ENCODE peak calls at places on chromosomes 3 and 15, in six cellular contexts. R is IMR-90, I is brain microvascular endothelial cell, N is AG09319, Y is choroid plexus epithelial cell, J is progenitor cell of endocrine pancreas. A is an unnamed sample.

GRCh38 chr3:157115069-157116006 is 44.6 kb downstream of the CCNL1 start:
- DNase-seq in R (peak; percentile 38), I (peak; percentile 21), Y (no peak), N (no peak), J (no peak), A (no peak)

GRCh38 chr3:141242035-141242721 is 10.6 kb downstream of the PXYLP1 start:
- DNase-seq in R (no peak), J (no peak), N (no peak), I (no peak), Y (no peak), A (no peak)

GRCh38 chr15:73550190-73550589 is 83.0 kb downstream of the NPTN start:
- DNase-seq in I (no peak), R (no peak), N (no peak), Y (no peak), J (no peak), A (no peak)

GRCh38 chr3:177599331-177599730 is 402.0 kb upstream of the TBL1XR1 start:
- DNase-seq in J (no peak), N (no peak), R (no peak), Y (no peak), I (no peak), A (no peak)

GRCh38 chr3:73542127-73542526 is 82.6 kb downstream of the PDZRN3 start:
- DNase-seq in N (no peak), I (no peak), R (no peak), Y (no peak), J (no peak), A (no peak)

GRCh38 chr3:138687236-138687635 is 78.7 kb downstream of the FAIM start:
- DNase-seq in N (no peak), R (peak; percentile 65), I (peak; percentile 11), J (no peak), Y (no peak), A (no peak)

GRCh38 chr15:66108483-66109270 is 144.9 kb downstream of the MEGF11 start:
- DNase-seq in J (no peak), I (no peak), R (no peak), N (no peak), Y (no peak), A (peak; percentile 86)

GRCh38 chr3:76096036-76096435 is 310.7 kb upstream of the ZNF717 start:
- DNase-seq in I (peak; percentile 34), J (no peak), R (peak; percentile 23), Y (peak; percentile 79), N (no peak), A (no peak)

GRCh38 chr15:82862886-82863285 is 53.5 kb downstream of the WHAMM start:
- DNase-seq in N (no peak), Y (no peak), J (no peak), R (no peak), I (no peak), A (no peak)

GRCh38 chr3:52787246-52787645 is 7.3 kb upstream of the ITIH3 start:
- DNase-seq in Y (no peak), R (no peak), J (no peak), I (no peak), N (no peak), A (no peak)

GRCh38 chr3:108486910-108487309 is 23.5 kb downstream of the MYH15 start:
- DNase-seq in J (no peak), Y (peak; percentile 80), I (peak; percentile 72), N (no peak), R (peak; percentile 71), A (no peak)

GRCh38 chr3:121998588-121999473 is 23.2 kb downstream of the ILDR1 start:
- DNase-seq in I (no peak), N (no peak), R (no peak), J (no peak), Y (peak; percentile 23), A (no peak)

GRCh38 chr3:138114988-138115971 is at the start of gene DZIP1L:
- DNase-seq in R (peak; percentile 70), Y (peak; percentile 64), J (peak; percentile 65), I (peak; percentile 63), N (peak; percentile 38), A (peak; percentile 28)

GRCh38 chr15:29511663-29512062 is 242.0 kb upstream of the NSMCE3 start:
- DNase-seq in J (no peak), I (no peak), R (no peak), Y (no peak), N (no peak), A (no peak)

GRCh38 chr3:186609247-186609868 is 3.5 kb upstream of the AHSG start:
- DNase-seq in R (no peak), Y (peak; percentile 35), I (peak; percentile 15), J (no peak), N (no peak), A (no peak)

GRCh38 chr15:63502137-63502801 is 2.1 kb upstream of the USP3 start:
- DNase-seq in Y (peak; percentile 81), I (no peak), N (no peak), J (no peak), R (peak; percentile 44), A (no peak)

GRCh38 chr3:38137615-38138346 is 680 bp upstream of the MYD88 start:
- DNase-seq in I (no peak), N (no peak), Y (peak; percentile 12), J (no peak), R (no peak), A (no peak)

GRCh38 chr3:70999730-71000129 is 583.8 kb downstream of the FOXP1 start:
- DNase-seq in N (peak; percentile 34), I (peak; percentile 78), J (no peak), Y (peak; percentile 90), R (peak; percentile 82), A (no peak)

GRCh38 chr3:98602078-98602678 is 8.8 kb upstream of the CPOX start:
- DNase-seq in Y (peak; percentile 87), N (no peak), J (no peak), I (peak; percentile 72), R (peak; percentile 76), A (no peak)

GRCh38 chr15:60844431-60845174 is 365.7 kb upstream of the ICE2 start:
- DNase-seq in J (no peak), I (no peak), N (no peak), Y (no peak), R (no peak), A (no peak)

GRCh38 chr3:148790841-148791240 is 36.8 kb upstream of the CPB1 start:
- DNase-seq in R (no peak), J (no peak), Y (peak; percentile 54), N (no peak), I (no peak), A (no peak)

GRCh38 chr3:144843099-144843498 is 871.5 kb downstream of the DIPK2A start:
- DNase-seq in R (no peak), I (no peak), Y (peak; percentile 53), N (no peak), J (no peak), A (no peak)
- TF ChIP-seq CTCF in R (no peak), I (peak; percentile 48), Y (peak; percentile 67), N (peak; percentile 15), J (no peak), A (no peak)

GRCh38 chr3:17181413-17181907 is 296.7 kb downstream of the PLCL2 start:
- DNase-seq in Y (no peak), J (no peak), R (no peak), N (no peak), I (no peak), A (no peak)

GRCh38 chr3:17182158-17182557 is 297.4 kb downstream of the PLCL2 start:
- DNase-seq in I (no peak), R (no peak), Y (no peak), J (no peak), N (no peak), A (no peak)

GRCh38 chr3:17179381-17180205 is 294.8 kb downstream of the PLCL2 start:
- DNase-seq in N (no peak), J (no peak), R (peak; percentile 13), Y (peak; percentile 20), I (peak; percentile 61), A (no peak)

GRCh38 chr3:17175187-17175839 is 290.6 kb downstream of the PLCL2 start:
- DNase-seq in J (no peak), R (peak; percentile 80), Y (peak; percentile 88), N (peak; percentile 44), I (peak; percentile 43), A (no peak)

DNA sequence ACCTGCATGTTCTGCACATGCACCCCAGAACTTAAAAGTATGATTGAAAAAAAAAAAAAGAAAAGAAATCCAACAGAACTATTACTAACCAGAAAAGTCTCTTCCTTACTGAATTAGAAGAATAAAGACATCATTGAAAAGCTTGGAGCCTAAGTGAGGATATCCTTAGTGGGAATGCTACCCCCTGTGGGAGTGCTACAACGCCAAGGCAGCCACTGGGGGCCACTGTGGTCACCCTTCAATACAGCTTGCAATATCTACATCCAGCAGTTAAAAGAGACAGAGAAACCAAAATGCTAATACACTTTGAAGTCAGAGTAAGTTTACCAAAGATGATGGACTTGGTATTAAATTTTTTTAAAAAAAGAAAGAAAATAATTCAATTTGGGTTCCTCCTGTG is 292.0 kb downstream of the PLCL2 start:
- DNase-seq in I (no peak), R (no peak), Y (no peak), J (no peak), N (no peak), A (no peak)
- TF ChIP-seq CTCF in I (peak; percentile 36), R (no peak), Y (peak; percentile 31), J (no peak), N (no peak), A (no peak)

DNA sequence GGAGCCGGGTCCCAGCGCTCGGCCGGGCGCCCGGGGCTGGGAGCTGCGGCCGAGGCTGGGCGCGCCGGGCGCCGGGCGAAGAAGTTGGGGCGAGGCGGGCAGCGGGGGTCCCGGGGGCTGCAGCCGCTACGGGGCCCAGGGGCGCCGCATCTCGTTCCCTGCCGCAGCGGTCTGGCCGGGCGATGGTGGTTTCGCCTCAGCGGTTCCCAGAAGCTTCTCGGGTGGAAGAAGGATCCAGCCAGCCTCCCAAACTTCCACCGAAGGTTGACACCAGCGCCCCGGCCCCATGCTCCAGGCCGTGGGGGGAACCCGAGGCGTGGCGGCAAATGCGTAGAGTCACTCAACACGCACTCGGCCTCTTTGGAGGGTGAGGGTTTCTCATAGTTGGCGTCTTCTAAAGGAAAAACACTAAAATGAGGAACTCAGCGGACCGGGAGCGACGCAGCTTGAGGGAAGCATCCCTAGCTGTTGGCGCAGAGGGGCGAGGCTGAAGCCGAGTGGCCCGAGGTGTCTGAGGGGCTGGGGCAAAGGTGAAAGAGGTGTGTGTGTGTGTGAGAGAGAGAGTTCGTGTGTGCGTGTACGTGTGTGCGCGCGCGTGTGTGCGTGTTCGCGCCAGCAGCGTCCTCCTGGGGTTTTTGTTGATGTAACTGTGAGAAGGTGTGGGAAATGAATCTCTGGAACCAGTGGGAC is 943 bp downstream of the BOC start:
- DNase-seq in I (no peak), N (no peak), Y (peak; percentile 17), J (no peak), R (no peak), A (no peak)
- TF ChIP-seq CTCF in I (no peak), N (no peak), Y (no peak), J (no peak), R (no peak), A (no peak)

DNA sequence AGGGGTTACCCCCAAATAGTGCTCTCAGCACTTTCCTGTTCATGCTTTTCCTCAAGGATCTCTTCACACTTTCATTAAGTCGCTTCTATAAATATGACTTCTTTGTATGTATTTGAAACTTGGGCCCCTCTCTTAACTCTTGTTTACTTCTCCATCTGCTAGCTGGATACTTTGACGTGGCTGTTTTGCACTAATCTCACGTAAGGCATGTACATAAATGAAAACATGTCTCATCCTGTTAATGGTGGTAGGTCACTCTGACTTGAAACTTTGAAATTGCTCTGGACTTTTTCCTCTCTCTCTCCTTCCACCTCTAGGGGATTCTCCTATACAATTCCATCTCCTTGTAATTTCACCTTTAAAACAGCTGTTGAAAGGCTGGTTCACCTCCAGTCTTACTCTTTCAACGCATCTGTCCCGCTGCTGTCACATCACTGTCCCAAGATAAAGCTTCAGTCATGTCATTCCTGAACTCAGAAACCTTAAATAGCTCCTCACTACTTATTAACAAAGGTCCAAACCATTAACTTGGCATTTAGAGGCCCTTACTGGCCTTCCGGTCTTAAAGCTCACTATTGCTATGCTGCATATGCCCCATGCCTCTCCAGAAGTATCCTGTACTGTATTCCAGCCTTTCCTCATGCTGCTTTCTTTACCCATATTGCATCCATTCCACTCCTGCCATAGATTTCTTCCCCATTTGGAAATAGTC is 1.2 kb downstream of the BLOC1S6 start:
- DNase-seq in Y (peak; percentile 27), I (no peak), R (peak; percentile 41), N (no peak), J (no peak), A (no peak)
- TF ChIP-seq CTCF in Y (no peak), I (peak; percentile 6), R (no peak), N (no peak), J (no peak), A (no peak)

A was measured in D721Med.